ENCODE peak calls at places on chromosomes 5 and 9, in seven cellular contexts. One of them, this sample, is unnamed.

GRCh38 chr9:92807757-92808725 is 43.4 kb upstream of the BICD2 start:
- DNase-seq in activated CD4-positive, CD25-positive, alpha-beta regulatory T cell: no peak
- DNase-seq in stimulated activated CD4-positive, alpha-beta T cell treated with anti-CD3 and anti-CD28 coated beads, Interleukin-15, amount 100 ng/mL, for 24 hours: peak
- DNase-seq in NCI-H2081: peak
- DNase-seq in prostate gland: no peak
- DNase-seq in EL: no peak
- DNase-seq in NCI-H2029 treated with DMSO at 0.1 percent for 48 hours: no peak
- DNase-seq in this sample: peak

GRCh38 chr5:135921388-135921787 is 25.7 kb upstream of the IL9 start:
- DNase-seq in activated CD4-positive, CD25-positive, alpha-beta regulatory T cell: no peak
- DNase-seq in stimulated activated CD4-positive, alpha-beta T cell treated with anti-CD3 and anti-CD28 coated beads, Interleukin-15, amount 100 ng/mL, for 24 hours: no peak
- DNase-seq in NCI-H2081: no peak
- DNase-seq in prostate gland: no peak
- DNase-seq in EL: no peak
- DNase-seq in NCI-H2029 treated with DMSO at 0.1 percent for 48 hours: no peak
- DNase-seq in this sample: no peak

GRCh38 chr5:321233-321725 is at the start of gene AHRR:
- DNase-seq in activated CD4-positive, CD25-positive, alpha-beta regulatory T cell: no peak
- DNase-seq in stimulated activated CD4-positive, alpha-beta T cell treated with anti-CD3 and anti-CD28 coated beads, Interleukin-15, amount 100 ng/mL, for 24 hours: peak
- DNase-seq in NCI-H2081: peak
- DNase-seq in prostate gland: peak
- DNase-seq in EL: peak
- DNase-seq in NCI-H2029 treated with DMSO at 0.1 percent for 48 hours: no peak
- DNase-seq in this sample: peak

GRCh38 chr9:130944510-130945058 is 5.5 kb upstream of the FIBCD1 start:
- DNase-seq in activated CD4-positive, CD25-positive, alpha-beta regulatory T cell: no peak
- DNase-seq in stimulated activated CD4-positive, alpha-beta T cell treated with anti-CD3 and anti-CD28 coated beads, Interleukin-15, amount 100 ng/mL, for 24 hours: no peak
- DNase-seq in NCI-H2081: no peak
- DNase-seq in prostate gland: no peak
- DNase-seq in EL: no peak
- DNase-seq in NCI-H2029 treated with DMSO at 0.1 percent for 48 hours: no peak
- DNase-seq in this sample: no peak

GRCh38 chr5:111782171-111782570 is 25.2 kb upstream of the NREP start:
- DNase-seq in activated CD4-positive, CD25-positive, alpha-beta regulatory T cell: no peak
- DNase-seq in stimulated activated CD4-positive, alpha-beta T cell treated with anti-CD3 and anti-CD28 coated beads, Interleukin-15, amount 100 ng/mL, for 24 hours: no peak
- DNase-seq in NCI-H2081: no peak
- DNase-seq in prostate gland: no peak
- DNase-seq in EL: no peak
- DNase-seq in NCI-H2029 treated with DMSO at 0.1 percent for 48 hours: no peak
- DNase-seq in this sample: no peak

GRCh38 chr9:92138157-92138959 is 23.1 kb upstream of the SPTLC1 start:
- DNase-seq in activated CD4-positive, CD25-positive, alpha-beta regulatory T cell: peak
- DNase-seq in stimulated activated CD4-positive, alpha-beta T cell treated with anti-CD3 and anti-CD28 coated beads, Interleukin-15, amount 100 ng/mL, for 24 hours: peak
- DNase-seq in NCI-H2081: peak
- DNase-seq in prostate gland: peak
- DNase-seq in EL: peak
- DNase-seq in NCI-H2029 treated with DMSO at 0.1 percent for 48 hours: no peak
- DNase-seq in this sample: peak

GRCh38 chr9:69325409-69326212 is 596 bp downstream of the ENTREP1 start:
- DNase-seq in activated CD4-positive, CD25-positive, alpha-beta regulatory T cell: no peak
- DNase-seq in stimulated activated CD4-positive, alpha-beta T cell treated with anti-CD3 and anti-CD28 coated beads, Interleukin-15, amount 100 ng/mL, for 24 hours: peak
- DNase-seq in NCI-H2081: no peak
- DNase-seq in prostate gland: peak
- DNase-seq in EL: no peak
- DNase-seq in NCI-H2029 treated with DMSO at 0.1 percent for 48 hours: no peak
- DNase-seq in this sample: peak

GRCh38 chr5:10533218-10533617 is 30.7 kb upstream of the ANKRD33B start:
- DNase-seq in activated CD4-positive, CD25-positive, alpha-beta regulatory T cell: no peak
- DNase-seq in stimulated activated CD4-positive, alpha-beta T cell treated with anti-CD3 and anti-CD28 coated beads, Interleukin-15, amount 100 ng/mL, for 24 hours: peak
- DNase-seq in NCI-H2081: no peak
- DNase-seq in prostate gland: no peak
- DNase-seq in EL: no peak
- DNase-seq in NCI-H2029 treated with DMSO at 0.1 percent for 48 hours: no peak
- DNase-seq in this sample: no peak

GRCh38 chr5:62692946-62693713 is 114.5 kb downstream of the LRRC70 start:
- DNase-seq in activated CD4-positive, CD25-positive, alpha-beta regulatory T cell: no peak
- DNase-seq in stimulated activated CD4-positive, alpha-beta T cell treated with anti-CD3 and anti-CD28 coated beads, Interleukin-15, amount 100 ng/mL, for 24 hours: no peak
- DNase-seq in NCI-H2081: no peak
- DNase-seq in prostate gland: no peak
- DNase-seq in EL: no peak
- DNase-seq in NCI-H2029 treated with DMSO at 0.1 percent for 48 hours: no peak
- DNase-seq in this sample: no peak

GRCh38 chr5:37005946-37006540 is 129.5 kb downstream of the NIPBL start:
- DNase-seq in activated CD4-positive, CD25-positive, alpha-beta regulatory T cell: no peak
- DNase-seq in stimulated activated CD4-positive, alpha-beta T cell treated with anti-CD3 and anti-CD28 coated beads, Interleukin-15, amount 100 ng/mL, for 24 hours: no peak
- DNase-seq in NCI-H2081: peak
- DNase-seq in prostate gland: no peak
- DNase-seq in EL: peak
- DNase-seq in NCI-H2029 treated with DMSO at 0.1 percent for 48 hours: peak
- DNase-seq in this sample: peak

This sample was measured in NCI-H1092 treated with DMSO at 0.1 percent for 48 hours.